ENCODE peak calls at places on chromosomes 1 and 21, in six cellular contexts. J, L, X, H, D and B are unnamed samples.

GRCh38 chr21:42460391-42461184 is 35.4 kb downstream of the RSPH1 start:
- DNase-seq in J (no peak), L (no peak), X (no peak), H (no peak), D (no peak), B (peak)

GRCh38 chr21:25396135-25396711 is 211.1 kb downstream of the MRPL39 start:
- DNase-seq in J (no peak), L (no peak), X (no peak), H (no peak), D (no peak), B (no peak)

GRCh38 chr21:23162213-23162946 is 2164.2 kb downstream of the NCAM2 start:
- DNase-seq in J (no peak), L (no peak), X (no peak), H (no peak), D (no peak), B (no peak)

GRCh38 chr1:201585099-201585498 is 46.2 kb downstream of the NAV1 start:
- DNase-seq in J (no peak), L (no peak), X (no peak), H (no peak), D (no peak), B (no peak)

GRCh38 chr1:51990478-51990965 is at the start of gene RAB3B:
- DNase-seq in J (no peak), L (peak), X (peak), H (peak), D (peak), B (peak)

GRCh38 chr21:44487831-44488230 is 32.5 kb downstream of the LRRC3 start:
- DNase-seq in J (no peak), L (peak), X (peak), H (no peak), D (no peak), B (peak)

GRCh38 chr1:22983944-22984343 is 11.3 kb upstream of the LACTBL1 start:
- DNase-seq in J (no peak), L (no peak), X (no peak), H (no peak), D (no peak), B (no peak)

GRCh38 chr1:197924516-197925123 is 7.4 kb downstream of the LHX9 start:
- DNase-seq in J (peak), L (peak), X (peak), H (peak), D (no peak), B (peak)

GRCh38 chr1:2547210-2548067 is 8.7 kb upstream of the TNFRSF14 start:
- DNase-seq in J (no peak), L (no peak), X (no peak), H (no peak), D (no peak), B (no peak)

GRCh38 chr1:182185822-182186756 is 124.6 kb upstream of the ZNF648 start:
- DNase-seq in J (peak), L (peak), X (peak), H (no peak), D (no peak), B (no peak)

GRCh38 chr1:4369335-4369734 is 285.1 kb upstream of the AJAP1 start:
- DNase-seq in J (no peak), L (no peak), X (no peak), H (no peak), D (no peak), B (no peak)

GRCh38 chr1:196678510-196678884 is 26.7 kb downstream of the CFH start:
- DNase-seq in J (no peak), L (no peak), X (no peak), H (no peak), D (no peak), B (no peak)

GRCh38 chr1:59742526-59742925 is 72.2 kb upstream of the HOOK1 start:
- DNase-seq in J (no peak), L (no peak), X (no peak), H (no peak), D (no peak), B (no peak)

GRCh38 chr1:226598455-226598849 is 49.9 kb downstream of the STUM start:
- DNase-seq in J (no peak), L (no peak), X (no peak), H (no peak), D (no peak), B (no peak)

GRCh38 chr1:156794506-156795373 is 21.9 kb downstream of the SH2D2A start:
- DNase-seq in J (no peak), L (no peak), X (no peak), H (no peak), D (no peak), B (no peak)

GRCh38 chr1:168470821-168471473 is 72.8 kb downstream of the XCL2 start:
- DNase-seq in J (peak), L (peak), X (peak), H (no peak), D (no peak), B (peak)

GRCh38 chr1:170321113-170321512 is 175.4 kb downstream of the NTMT2 start:
- DNase-seq in J (no peak), L (no peak), X (no peak), H (no peak), D (no peak), B (no peak)

GRCh38 chr1:13731897-13732296 is 31.9 kb downstream of the PRDM2 start:
- DNase-seq in J (no peak), L (no peak), X (no peak), H (no peak), D (no peak), B (no peak)

GRCh38 chr1:92356956-92357355 is 58.1 kb downstream of the RPAP2 start:
- DNase-seq in J (peak), L (peak), X (no peak), H (no peak), D (no peak), B (no peak)

DNA sequence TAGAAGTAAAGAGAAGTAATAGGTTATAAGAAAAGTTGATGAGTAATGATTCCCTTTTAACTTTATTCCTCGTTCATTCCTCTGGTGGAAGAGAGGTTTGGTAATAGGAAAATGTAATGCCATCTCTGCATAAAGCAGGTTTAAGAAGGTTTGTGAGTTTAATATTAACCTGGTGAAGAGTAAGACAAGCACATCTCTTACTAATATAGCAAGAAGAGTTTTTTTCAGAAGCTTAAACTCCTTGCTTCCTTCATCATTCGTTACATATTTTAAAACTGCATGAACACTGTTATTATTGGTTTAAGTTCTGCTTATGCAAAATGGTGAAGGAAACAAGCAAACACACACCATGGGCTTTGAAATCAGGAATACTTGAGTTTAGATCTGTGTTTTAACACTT is 9.2 kb upstream of the PLA2G4A start:
- DNase-seq in J (no peak), L (no peak), X (no peak), H (no peak), D (no peak), B (no peak)
- H3K4me3 ChIP-seq in J (no peak), L (no peak), X (no peak), H (no peak), D (no peak), B (no peak)

DNA sequence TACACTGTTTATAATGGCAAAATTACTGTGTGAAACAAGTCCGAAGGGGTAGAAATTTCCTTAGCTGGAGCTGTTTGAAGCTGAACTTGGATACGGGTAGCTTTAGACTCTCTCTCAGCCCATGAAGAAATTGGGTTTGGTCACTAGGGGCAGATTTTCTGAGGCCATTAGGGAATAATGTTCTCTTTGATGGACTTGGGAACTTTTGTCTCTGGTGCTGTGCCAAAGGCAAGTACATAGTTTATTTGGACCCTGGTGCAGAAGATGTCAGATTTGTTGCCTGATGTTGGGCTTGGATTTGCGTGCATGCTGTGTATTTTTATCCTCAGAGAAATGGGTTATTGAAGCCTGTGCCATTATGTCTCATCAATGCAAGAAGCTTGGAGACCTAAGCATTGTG is 109.6 kb downstream of the VPS13D start:
- DNase-seq in J (no peak), L (no peak), X (no peak), H (peak), D (no peak), B (peak)
- TF ChIP-seq CTCF in J (peak), L (no peak), X (no peak), H (peak), D (no peak), B (peak)

DNA sequence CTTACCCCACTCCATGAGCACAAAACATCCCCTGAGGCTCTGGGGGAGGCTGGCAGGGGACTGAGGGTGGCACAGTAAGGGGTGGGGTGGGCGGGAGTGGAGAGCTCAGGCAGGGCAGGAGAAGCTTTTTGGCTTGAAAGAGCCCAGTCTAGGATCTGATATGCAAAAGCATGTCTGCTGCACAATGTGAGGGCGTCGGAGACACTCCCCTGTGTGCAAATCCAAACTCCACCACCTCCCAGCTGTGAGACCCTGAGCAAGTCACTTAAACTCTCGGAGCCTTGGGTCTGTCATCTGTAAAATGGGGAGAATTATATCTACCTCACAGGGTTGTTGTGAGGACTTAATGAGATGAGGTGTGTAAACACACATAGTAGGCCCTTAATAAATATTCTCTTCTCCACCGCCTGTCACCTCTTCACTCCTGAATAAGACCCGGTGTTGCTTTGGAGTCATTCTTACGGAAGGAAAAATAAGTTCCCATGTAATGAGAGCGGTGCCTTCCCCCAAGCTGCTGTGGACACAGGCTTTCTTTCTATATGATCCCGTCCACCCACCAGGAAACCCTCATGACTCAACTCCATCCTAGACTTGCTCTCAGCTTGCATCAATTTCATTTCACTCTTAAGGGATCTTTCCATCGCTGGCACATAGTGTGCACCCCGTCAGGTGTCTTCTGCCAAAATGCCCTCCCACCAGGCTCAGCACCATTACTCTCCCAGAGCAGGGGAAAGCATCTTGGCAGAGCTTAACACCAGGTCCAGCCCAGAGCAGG is 12.5 kb downstream of the KCNN3 start:
- DNase-seq in J (no peak), L (no peak), X (no peak), H (no peak), D (no peak), B (no peak)
- H3K4me3 ChIP-seq in J (no peak), L (no peak), X (no peak), H (no peak), D (no peak), B (no peak)

GRCh38 chr1:247906504-247907047 is 11.2 kb downstream of the OR2W3 start:
- DNase-seq in J (no peak), L (no peak), X (no peak), H (no peak), D (no peak), B (no peak)
- TF ChIP-seq CTCF in J (no peak), L (no peak), X (no peak), H (no peak), D (no peak), B (no peak)

DNA sequence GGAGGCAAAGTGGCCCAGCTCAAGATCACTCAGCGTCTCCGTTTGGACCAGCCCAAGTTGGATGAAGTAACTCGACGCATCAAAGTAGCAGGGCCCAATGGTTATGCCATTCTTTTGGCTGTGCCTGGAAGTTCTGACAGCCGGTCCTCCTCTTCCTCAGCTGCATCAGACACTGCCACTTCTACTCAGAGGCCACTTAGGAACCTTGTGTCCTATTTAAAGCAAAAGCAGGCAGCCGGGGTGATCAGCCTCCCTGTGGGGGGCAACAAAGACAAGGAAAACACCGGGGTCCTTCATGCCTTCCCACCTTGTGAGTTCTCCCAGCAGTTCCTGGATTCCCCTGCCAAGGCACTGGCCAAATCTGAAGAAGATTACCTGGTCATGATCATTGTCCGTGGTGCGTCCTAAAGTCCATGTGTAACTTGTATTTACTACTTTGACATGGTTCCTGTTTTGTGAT is 2.7 kb downstream of the RBM15 start:
- DNase-seq in J (no peak), L (no peak), X (no peak), H (no peak), D (no peak), B (no peak)
- H3K4me3 ChIP-seq in J (no peak), L (peak), X (no peak), H (peak), D (peak), B (peak)

GRCh38 chr1:158506369-158506987 is 34.5 kb downstream of the OR10R2 start:
- DNase-seq in J (no peak), L (peak), X (no peak), H (peak), D (no peak), B (peak)
- TF ChIP-seq CTCF in J (peak), L (no peak), X (no peak), H (peak), D (peak), B (peak)

GRCh38 chr1:186492531-186493291 is 31.8 kb upstream of the PDC start:
- DNase-seq in J (no peak), L (peak), X (no peak), H (no peak), D (no peak), B (no peak)
- H3K4me3 ChIP-seq in J (no peak), L (peak), X (no peak), H (no peak), D (no peak), B (no peak)

GRCh38 chr1:161309868-161310267 is at the start of gene MPZ:
- DNase-seq in J (no peak), L (no peak), X (no peak), H (no peak), D (no peak), B (no peak)

GRCh38 chr1:161311595-161312181 is 1.9 kb upstream of the MPZ start:
- DNase-seq in J (no peak), L (no peak), X (no peak), H (no peak), D (no peak), B (no peak)

GRCh38 chr1:161313554-161314200 is 504 bp upstream of the SDHC start:
- DNase-seq in J (no peak), L (no peak), X (no peak), H (no peak), D (no peak), B (no peak)

DNA sequence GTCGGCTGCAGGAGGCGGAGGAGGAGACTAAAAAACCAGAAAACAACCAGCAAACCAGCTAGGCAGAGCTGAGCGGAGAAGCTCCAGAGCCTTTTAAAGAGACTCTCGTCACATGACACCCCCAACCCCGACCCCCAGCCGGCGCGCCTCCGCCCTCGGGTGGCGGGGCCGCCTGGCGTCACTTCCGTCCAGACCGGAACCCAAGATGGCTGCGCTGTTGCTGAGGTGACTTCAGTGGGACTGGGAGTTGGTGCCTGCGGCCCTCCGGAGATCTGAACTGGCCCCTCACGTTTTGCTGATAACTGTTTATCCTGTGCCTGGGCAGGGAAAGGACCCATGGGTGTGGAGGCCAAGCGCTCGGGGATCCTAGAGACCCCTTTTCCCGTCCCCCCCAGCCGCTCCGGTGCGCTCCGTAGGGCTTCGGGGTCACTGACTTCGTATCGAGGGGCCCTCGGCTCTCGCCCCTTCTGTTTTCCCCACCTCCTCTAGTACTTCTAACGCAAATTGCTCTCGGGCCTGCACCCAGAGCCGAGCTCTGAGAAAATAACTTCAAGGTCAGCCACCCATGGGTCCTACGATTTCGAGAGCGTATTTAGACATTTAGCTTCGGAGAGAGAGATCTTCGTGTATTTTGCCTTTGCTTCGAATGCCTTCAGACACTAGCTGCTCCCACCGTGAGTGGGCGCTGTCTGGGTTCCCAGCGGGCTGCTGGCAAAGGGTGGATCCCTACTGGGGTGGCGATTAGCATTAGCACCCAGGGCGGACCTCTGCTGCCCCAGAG is at the start of gene SDHC:
- DNase-seq in J (peak), L (peak), X (peak), H (peak), D (peak), B (peak)
- TF ChIP-seq CTCF in J (peak), L (no peak), X (no peak), H (peak), D (no peak), B (peak)

GRCh38 chr1:6128276-6129081 is 51.6 kb downstream of the CHD5 start:
- DNase-seq in J (no peak), L (no peak), X (no peak), H (no peak), D (peak), B (no peak)

GRCh38 chr1:6126521-6127067 is 53.5 kb downstream of the CHD5 start:
- DNase-seq in J (no peak), L (no peak), X (no peak), H (no peak), D (peak), B (no peak)

GRCh38 chr1:6129313-6129712 is 50.8 kb downstream of the CHD5 start:
- DNase-seq in J (no peak), L (no peak), X (no peak), H (no peak), D (peak), B (no peak)

GRCh38 chr1:6126028-6126427 is 54.1 kb downstream of the CHD5 start:
- DNase-seq in J (no peak), L (no peak), X (no peak), H (no peak), D (peak), B (no peak)

GRCh38 chr1:6127587-6128163 is 52.4 kb downstream of the CHD5 start:
- DNase-seq in J (no peak), L (peak), X (peak), H (peak), D (peak), B (peak)
- H3K4me3 ChIP-seq in J (no peak), L (no peak), X (peak), H (no peak), D (no peak), B (no peak)